ENCODE peak calls at places on chromosomes 1 and 21, in five cellular contexts. V, J, C, K and E are unnamed samples.
A peak's percentile ranks its signal among the peaks of the same experiment; 100 is the strongest.

GRCh38 chr1:2914702-2915101 is 106.6 kb upstream of the ACTRT2 start:
- DNase-seq in V (no peak), J (no peak), C (no peak), K (no peak), E (no peak)

GRCh38 chr1:90746857-90747256 is 29.8 kb upstream of the BARHL2 start:
- DNase-seq in V (no peak), J (peak; percentile 9), C (no peak), K (no peak), E (no peak)

GRCh38 chr1:204760350-204761134 is 75.0 kb upstream of the LRRN2 start:
- DNase-seq in V (no peak), J (no peak), C (peak; percentile 1), K (no peak), E (no peak)

GRCh38 chr1:171158089-171158488 is 27.0 kb upstream of the FMO2 start:
- DNase-seq in V (no peak), J (no peak), C (no peak), K (no peak), E (no peak)

GRCh38 chr1:107255469-107255868 is 114.6 kb downstream of the NTNG1 start:
- DNase-seq in V (no peak), J (no peak), C (no peak), K (no peak), E (no peak)

GRCh38 chr1:208977861-208978260 is 605.7 kb upstream of the CAMK1G start:
- DNase-seq in V (no peak), J (no peak), C (no peak), K (no peak), E (no peak)

GRCh38 chr1:230175839-230176238 is 108.8 kb downstream of the GALNT2 start:
- DNase-seq in V (no peak), J (no peak), C (no peak), K (no peak), E (peak; percentile 20)

GRCh38 chr1:198528376-198528775 is 12.1 kb downstream of the ATP6V1G3 start:
- DNase-seq in V (no peak), J (no peak), C (peak; percentile 54), K (no peak), E (no peak)

GRCh38 chr1:43858324-43858723 is 75.3 kb upstream of the ARTN start:
- DNase-seq in V (no peak), J (no peak), C (peak; percentile 99), K (peak; percentile 27), E (no peak)

GRCh38 chr1:40633563-40634376 is 31.7 kb downstream of the RIMS3 start:
- DNase-seq in V (no peak), J (peak; percentile 98), C (no peak), K (no peak), E (no peak)

GRCh38 chr1:160768295-160768657 is 27.7 kb upstream of the LY9 start:
- DNase-seq in V (no peak), J (peak; percentile 64), C (no peak), K (peak; percentile 29), E (no peak)

GRCh38 chr21:30354308-30355005 is 6.1 kb upstream of the KRTAP23-1 start:
- DNase-seq in V (no peak), J (no peak), C (no peak), K (no peak), E (no peak)

GRCh38 chr1:240189386-240189989 is 97.8 kb downstream of the FMN2 start:
- DNase-seq in V (peak; percentile 40), J (peak; percentile 50), C (peak; percentile 53), K (peak; percentile 33), E (peak; percentile 9)

GRCh38 chr1:85584264-85584781 is 3.8 kb downstream of the CCN1 start:
- DNase-seq in V (no peak), J (no peak), C (peak; percentile 95), K (peak; percentile 63), E (no peak)

GRCh38 chr1:246888522-246888921 is 43.2 kb downstream of the AHCTF1 start:
- DNase-seq in V (no peak), J (no peak), C (no peak), K (no peak), E (no peak)

GRCh38 chr21:36999131-36999898 is 7.2 kb upstream of the RIPPLY3 start:
- DNase-seq in V (no peak), J (no peak), C (no peak), K (no peak), E (no peak)

GRCh38 chr1:228228601-228229074 is 20.8 kb downstream of the OBSCN start:
- DNase-seq in V (peak; percentile 20), J (no peak), C (peak; percentile 98), K (peak; percentile 83), E (no peak)

GRCh38 chr1:60169206-60169605 is 95.6 kb upstream of the C1orf87 start:
- DNase-seq in V (no peak), J (no peak), C (no peak), K (no peak), E (no peak)

GRCh38 chr1:64543831-64544230 is 73.9 kb downstream of the CACHD1 start:
- DNase-seq in V (no peak), J (no peak), C (no peak), K (no peak), E (no peak)

GRCh38 chr1:192538407-192539311 is 36.9 kb upstream of the RGS1 start:
- DNase-seq in V (no peak), J (no peak), C (peak; percentile 78), K (no peak), E (no peak)

GRCh38 chr1:201434266-201434665 is 12.7 kb upstream of the TNNI1 start:
- DNase-seq in V (no peak), J (no peak), C (no peak), K (no peak), E (no peak)

GRCh38 chr1:91850708-91851107 is 35.2 kb downstream of the TGFBR3 start:
- DNase-seq in V (no peak), J (no peak), C (no peak), K (no peak), E (no peak)

GRCh38 chr21:14864211-14865021 is 200.4 kb downstream of the NRIP1 start:
- DNase-seq in V (peak; percentile 21), J (peak; percentile 81), C (peak; percentile 86), K (peak; percentile 94), E (peak; percentile 36)

DNA sequence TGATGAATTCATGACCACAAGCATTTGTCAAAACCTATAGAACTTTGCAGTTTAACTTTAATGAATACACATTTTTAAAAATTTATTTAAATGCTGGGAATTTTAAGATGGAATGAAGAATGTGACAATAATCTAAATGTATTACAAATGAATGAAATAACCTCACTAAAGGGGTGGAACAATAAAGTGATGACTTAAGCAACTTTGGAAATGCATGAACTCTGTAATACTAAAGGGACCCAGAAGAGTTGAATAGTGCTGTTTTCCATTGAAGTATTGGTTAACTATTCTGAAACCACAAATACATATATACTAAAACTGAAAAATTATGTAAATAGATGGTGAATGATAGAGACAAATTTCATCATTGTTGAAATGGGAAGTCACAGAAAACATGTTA is 1395.1 kb downstream of the NCAM2 start:
- DNase-seq in V (no peak), J (no peak), C (no peak), K (no peak), E (no peak)
- TF ChIP-seq MAFK in V (no peak), J (peak; percentile 32), C (peak; percentile 61), K (peak; percentile 21), E (no peak)

DNA sequence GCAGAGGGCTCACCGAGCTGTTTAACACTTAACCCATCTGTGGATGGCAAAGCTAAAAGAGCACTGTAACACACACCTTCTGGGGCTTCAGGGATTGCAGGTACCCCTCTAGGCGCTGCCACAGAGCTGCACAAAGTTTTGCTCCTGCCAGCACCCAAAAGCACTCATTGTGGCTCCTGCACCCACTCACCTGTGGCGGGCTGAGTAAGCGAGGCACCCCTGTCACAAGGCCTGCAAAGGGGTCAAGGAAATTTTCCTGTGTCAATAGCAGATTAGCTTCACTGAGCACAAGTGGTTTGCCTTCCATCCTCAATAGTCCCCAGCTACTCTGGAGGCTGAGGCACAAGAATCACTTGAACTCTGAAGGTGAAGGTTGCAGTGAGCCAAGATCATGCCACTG is 29.5 kb upstream of the KCNK1 start:
- DNase-seq in V (no peak), J (no peak), C (no peak), K (no peak), E (no peak)
- TF ChIP-seq MAFK in V (no peak), J (no peak), C (no peak), K (no peak), E (no peak)

DNA sequence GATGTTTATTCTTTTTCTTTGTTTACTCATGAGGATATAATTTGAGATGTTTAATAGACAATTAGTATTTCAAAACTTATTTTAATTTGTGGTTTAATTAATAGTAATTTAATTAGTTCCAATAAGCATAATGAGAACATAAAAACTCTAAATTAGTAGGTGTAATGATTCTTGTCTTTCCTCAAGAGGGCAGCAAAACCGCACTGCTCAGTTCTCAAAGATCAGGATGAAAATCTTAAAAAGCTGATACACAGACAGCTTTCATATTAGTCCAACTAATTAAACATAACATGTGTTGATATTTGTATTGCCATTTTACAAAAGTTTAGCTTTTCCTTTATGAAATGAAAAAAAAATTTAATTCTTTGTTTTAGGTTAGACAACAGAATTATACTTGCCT is 106.7 kb upstream of the C21orf91 start:
- DNase-seq in V (no peak), J (peak; percentile 12), C (peak; percentile 24), K (peak; percentile 20), E (no peak)
- TF ChIP-seq MAFK in V (no peak), J (no peak), C (no peak), K (no peak), E (no peak)

GRCh38 chr1:30405081-30405480 is 318.3 kb downstream of the MATN1 start:
- DNase-seq in V (no peak), J (no peak), C (no peak), K (no peak), E (no peak)
- TF ChIP-seq MAFK in V (no peak), J (no peak), C (no peak), K (no peak), E (no peak)

DNA sequence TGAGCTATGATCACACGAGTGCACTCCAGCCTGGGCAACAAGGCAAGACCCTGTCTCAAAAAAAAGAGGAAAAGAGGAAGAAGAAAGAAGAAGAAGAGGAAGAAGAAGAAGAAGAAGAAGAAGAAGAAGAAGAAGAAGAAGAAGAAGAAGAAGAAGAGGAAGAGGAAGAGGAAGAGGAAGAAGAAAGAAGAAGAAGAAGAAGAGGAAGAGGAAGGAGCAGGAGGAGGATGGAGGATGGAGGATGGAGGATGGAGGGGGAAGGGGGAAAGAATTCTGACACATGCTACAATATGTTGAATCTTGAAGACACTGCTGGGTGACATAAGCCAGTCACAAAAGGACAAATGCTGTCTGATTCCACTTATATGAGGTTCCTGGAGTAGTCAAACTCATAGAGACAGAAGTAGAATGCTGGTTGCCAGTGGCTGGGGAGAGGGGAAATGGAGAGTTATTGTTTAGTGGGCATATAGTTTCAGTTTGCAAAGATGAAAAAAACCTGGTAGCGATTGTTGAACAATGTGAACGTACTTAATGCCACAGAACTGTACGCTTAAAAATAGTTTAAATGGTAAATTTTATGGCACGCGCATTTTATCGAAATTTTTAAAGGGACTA is 47.3 kb upstream of the COA6 start:
- DNase-seq in V (no peak), J (no peak), C (no peak), K (no peak), E (no peak)
- TF ChIP-seq MAFK in V (no peak), J (no peak), C (no peak), K (no peak), E (no peak)